ENCODE peak calls at places on chromosomes 11 and 22, in eight cellular contexts. One of them, this sample, is unnamed.

GRCh38 chr11:108793138-108793537 is 128.3 kb downstream of the DDX10 start:
- DNase-seq in thoracic aorta: no peak
- DNase-seq in nephron progenitor cell: no peak
- DNase-seq in brain microvascular endothelial cell: no peak
- DNase-seq in esophagus squamous epithelium: no peak
- DNase-seq in IMR-90: no peak
- DNase-seq in heart right ventricle: no peak
- DNase-seq in AG10803: no peak
- DNase-seq in this sample: no peak

GRCh38 chr11:10221342-10221741 is 72.7 kb downstream of the SBF2 start:
- DNase-seq in thoracic aorta: no peak
- DNase-seq in nephron progenitor cell: no peak
- DNase-seq in brain microvascular endothelial cell: no peak
- DNase-seq in esophagus squamous epithelium: no peak
- DNase-seq in IMR-90: no peak
- DNase-seq in heart right ventricle: no peak
- DNase-seq in AG10803: no peak
- DNase-seq in this sample: no peak

GRCh38 chr11:8382436-8383053 is 118.9 kb upstream of the LMO1 start:
- DNase-seq in thoracic aorta: no peak
- DNase-seq in nephron progenitor cell: no peak
- DNase-seq in brain microvascular endothelial cell: peak; percentile 43
- DNase-seq in esophagus squamous epithelium: no peak
- DNase-seq in IMR-90: peak; percentile 33
- DNase-seq in heart right ventricle: no peak
- DNase-seq in AG10803: peak; percentile 20
- DNase-seq in this sample: peak; percentile 35

GRCh38 chr22:20429254-20430100 is 8.1 kb downstream of the SCARF2 start:
- DNase-seq in thoracic aorta: no peak
- DNase-seq in nephron progenitor cell: peak; percentile 89
- DNase-seq in brain microvascular endothelial cell: no peak
- DNase-seq in esophagus squamous epithelium: no peak
- DNase-seq in IMR-90: no peak
- DNase-seq in heart right ventricle: peak; percentile 66
- DNase-seq in AG10803: no peak
- DNase-seq in this sample: no peak

GRCh38 chr11:117226388-117227385 is 5.2 kb downstream of the PCSK7 start:
- DNase-seq in thoracic aorta: no peak
- DNase-seq in nephron progenitor cell: peak; percentile 53
- DNase-seq in brain microvascular endothelial cell: no peak
- DNase-seq in esophagus squamous epithelium: no peak
- DNase-seq in IMR-90: peak; percentile 78
- DNase-seq in heart right ventricle: no peak
- DNase-seq in AG10803: peak; percentile 78
- DNase-seq in this sample: peak; percentile 68

GRCh38 chr11:57321996-57322880 is 2.5 kb downstream of the TNKS1BP1 start:
- DNase-seq in thoracic aorta: peak; percentile 89
- DNase-seq in nephron progenitor cell: peak; percentile 64
- DNase-seq in brain microvascular endothelial cell: peak; percentile 96
- DNase-seq in esophagus squamous epithelium: peak; percentile 30
- DNase-seq in IMR-90: peak; percentile 98
- DNase-seq in heart right ventricle: peak; percentile 87
- DNase-seq in AG10803: peak; percentile 99
- DNase-seq in this sample: peak; percentile 98

GRCh38 chr11:126039485-126040271 is 23.0 kb downstream of the CDON start:
- DNase-seq in thoracic aorta: no peak
- DNase-seq in nephron progenitor cell: no peak
- DNase-seq in brain microvascular endothelial cell: no peak
- DNase-seq in esophagus squamous epithelium: no peak
- DNase-seq in IMR-90: peak; percentile 5
- DNase-seq in heart right ventricle: no peak
- DNase-seq in AG10803: no peak
- DNase-seq in this sample: no peak

GRCh38 chr11:2586091-2586792 is 113.6 kb downstream of the KCNQ1OT1 start:
- DNase-seq in thoracic aorta: no peak
- DNase-seq in nephron progenitor cell: peak; percentile 81
- DNase-seq in brain microvascular endothelial cell: no peak
- DNase-seq in esophagus squamous epithelium: no peak
- DNase-seq in IMR-90: no peak
- DNase-seq in heart right ventricle: peak; percentile 8
- DNase-seq in AG10803: no peak
- DNase-seq in this sample: no peak

GRCh38 chr11:34192481-34193401 is 87.3 kb downstream of the NAT10 start:
- DNase-seq in thoracic aorta: peak; percentile 70
- DNase-seq in nephron progenitor cell: no peak
- DNase-seq in brain microvascular endothelial cell: peak; percentile 85
- DNase-seq in esophagus squamous epithelium: no peak
- DNase-seq in IMR-90: peak; percentile 93
- DNase-seq in heart right ventricle: peak; percentile 53
- DNase-seq in AG10803: peak; percentile 94
- DNase-seq in this sample: peak; percentile 97

GRCh38 chr11:29438815-29439214 is 578.0 kb downstream of the KCNA4 start:
- DNase-seq in thoracic aorta: no peak
- DNase-seq in nephron progenitor cell: no peak
- DNase-seq in brain microvascular endothelial cell: no peak
- DNase-seq in esophagus squamous epithelium: no peak
- DNase-seq in IMR-90: no peak
- DNase-seq in heart right ventricle: no peak
- DNase-seq in AG10803: no peak
- DNase-seq in this sample: no peak
- TF ChIP-seq CTCF in thoracic aorta: no peak
- TF ChIP-seq CTCF in nephron progenitor cell: no peak
- TF ChIP-seq CTCF in brain microvascular endothelial cell: no peak
- TF ChIP-seq CTCF in esophagus squamous epithelium: no peak
- TF ChIP-seq CTCF in IMR-90: no peak
- TF ChIP-seq CTCF in heart right ventricle: no peak
- TF ChIP-seq CTCF in AG10803: no peak
- TF ChIP-seq CTCF in this sample: no peak

DNA sequence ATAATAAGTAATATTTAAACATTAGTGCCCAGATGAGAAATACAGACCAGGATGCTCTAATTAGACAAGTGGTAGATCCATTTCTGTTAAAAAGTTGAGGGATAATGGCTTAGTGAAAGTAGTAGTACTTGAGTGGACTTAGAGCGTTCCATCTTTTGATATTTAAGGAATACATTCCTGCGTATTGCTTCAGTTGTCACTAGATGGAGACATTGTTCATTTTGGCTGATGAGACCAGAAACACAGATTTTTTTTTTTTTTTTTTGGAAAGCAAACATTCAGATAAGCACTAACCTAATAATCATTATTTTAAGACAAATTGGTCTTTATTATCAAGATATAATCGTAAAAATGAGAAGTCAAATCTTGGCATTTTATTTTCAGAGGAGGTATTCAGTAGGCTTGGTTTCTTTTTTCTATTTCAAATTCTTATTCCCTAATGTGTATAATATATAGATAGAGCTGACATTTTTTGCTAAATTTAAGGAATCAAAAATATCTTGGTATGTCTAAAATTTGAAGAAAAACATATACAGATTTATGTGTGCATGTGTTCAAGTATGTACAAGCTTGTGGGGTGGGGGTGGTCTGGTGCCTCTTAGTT is 92.9 kb downstream of the DYNC2H1 start:
- DNase-seq in thoracic aorta: no peak
- DNase-seq in nephron progenitor cell: no peak
- DNase-seq in brain microvascular endothelial cell: peak; percentile 22
- DNase-seq in esophagus squamous epithelium: no peak
- DNase-seq in IMR-90: peak; percentile 63
- DNase-seq in heart right ventricle: no peak
- DNase-seq in AG10803: peak; percentile 46
- DNase-seq in this sample: peak; percentile 23
- TF ChIP-seq CTCF in thoracic aorta: no peak
- TF ChIP-seq CTCF in nephron progenitor cell: peak; percentile 56
- TF ChIP-seq CTCF in brain microvascular endothelial cell: peak; percentile 59
- TF ChIP-seq CTCF in esophagus squamous epithelium: no peak
- TF ChIP-seq CTCF in IMR-90: peak; percentile 79
- TF ChIP-seq CTCF in heart right ventricle: peak; percentile 50
- TF ChIP-seq CTCF in AG10803: peak; percentile 85
- TF ChIP-seq CTCF in this sample: peak; percentile 82

GRCh38 chr11:120182357-120182756 is 28.5 kb upstream of the OAF start:
- DNase-seq in thoracic aorta: no peak
- DNase-seq in nephron progenitor cell: no peak
- DNase-seq in brain microvascular endothelial cell: no peak
- DNase-seq in esophagus squamous epithelium: no peak
- DNase-seq in IMR-90: no peak
- DNase-seq in heart right ventricle: no peak
- DNase-seq in AG10803: no peak
- DNase-seq in this sample: no peak

GRCh38 chr11:120179071-120179672 is 31.7 kb upstream of the OAF start:
- DNase-seq in thoracic aorta: no peak
- DNase-seq in nephron progenitor cell: no peak
- DNase-seq in brain microvascular endothelial cell: no peak
- DNase-seq in esophagus squamous epithelium: no peak
- DNase-seq in IMR-90: no peak
- DNase-seq in heart right ventricle: no peak
- DNase-seq in AG10803: no peak
- DNase-seq in this sample: no peak

GRCh38 chr11:120181446-120181992 is 29.3 kb upstream of the OAF start:
- DNase-seq in thoracic aorta: no peak
- DNase-seq in nephron progenitor cell: no peak
- DNase-seq in brain microvascular endothelial cell: no peak
- DNase-seq in esophagus squamous epithelium: no peak
- DNase-seq in IMR-90: no peak
- DNase-seq in heart right ventricle: no peak
- DNase-seq in AG10803: no peak
- DNase-seq in this sample: no peak

GRCh38 chr11:120182790-120183491 is 27.9 kb upstream of the OAF start:
- DNase-seq in thoracic aorta: no peak
- DNase-seq in nephron progenitor cell: peak; percentile 50
- DNase-seq in brain microvascular endothelial cell: no peak
- DNase-seq in esophagus squamous epithelium: no peak
- DNase-seq in IMR-90: no peak
- DNase-seq in heart right ventricle: peak; percentile 52
- DNase-seq in AG10803: no peak
- DNase-seq in this sample: no peak

DNA sequence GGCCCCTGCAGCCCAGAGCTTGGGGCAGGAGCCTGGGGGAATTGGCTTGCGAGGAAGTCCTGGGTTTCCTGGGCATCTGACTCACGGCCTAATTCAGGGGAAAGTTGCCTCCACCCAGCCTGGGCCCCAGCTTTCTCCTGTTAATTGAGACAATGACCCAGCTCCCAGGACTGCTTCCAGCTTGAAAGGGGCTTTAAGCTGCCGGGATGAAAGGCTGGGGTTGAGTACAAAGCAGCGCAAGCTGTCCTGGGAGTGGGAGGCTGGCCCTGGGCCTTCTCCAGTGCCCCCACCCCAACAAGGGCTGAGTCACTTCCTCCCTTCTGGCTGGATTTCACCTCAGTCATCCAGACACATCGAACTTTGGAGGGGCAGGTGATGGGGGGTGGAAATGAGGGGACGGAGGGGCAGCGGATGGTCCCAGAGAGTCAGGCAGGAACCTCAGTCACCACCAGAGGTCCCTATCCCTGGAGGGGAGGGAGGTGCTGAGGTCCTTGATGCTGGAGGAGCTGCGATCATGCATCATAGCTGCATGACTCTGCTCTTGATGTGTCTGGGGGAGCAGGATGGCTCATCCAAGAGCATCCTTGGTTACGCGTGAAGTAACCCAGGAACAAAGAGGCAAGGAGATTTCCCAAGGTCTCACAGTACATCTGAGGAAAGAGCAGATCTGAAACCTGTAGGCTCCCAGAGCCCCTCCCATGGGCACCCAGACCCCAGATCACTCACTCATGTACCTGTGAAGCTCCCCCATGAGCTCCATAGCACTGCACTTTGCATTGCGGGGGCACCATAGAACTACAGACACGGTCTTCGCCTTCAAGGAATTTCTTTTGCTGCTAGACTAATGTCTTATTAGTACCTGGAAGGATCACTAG is 30.0 kb upstream of the OAF start:
- DNase-seq in thoracic aorta: no peak
- DNase-seq in nephron progenitor cell: no peak
- DNase-seq in brain microvascular endothelial cell: peak; percentile 31
- DNase-seq in esophagus squamous epithelium: no peak
- DNase-seq in IMR-90: peak; percentile 90
- DNase-seq in heart right ventricle: no peak
- DNase-seq in AG10803: peak; percentile 31
- DNase-seq in this sample: peak; percentile 91
- TF ChIP-seq CTCF in thoracic aorta: no peak
- TF ChIP-seq CTCF in nephron progenitor cell: no peak
- TF ChIP-seq CTCF in brain microvascular endothelial cell: peak; percentile 69
- TF ChIP-seq CTCF in esophagus squamous epithelium: no peak
- TF ChIP-seq CTCF in IMR-90: peak; percentile 49
- TF ChIP-seq CTCF in heart right ventricle: peak; percentile 9
- TF ChIP-seq CTCF in AG10803: peak; percentile 15
- TF ChIP-seq CTCF in this sample: peak; percentile 79

GRCh38 chr11:118885319-118885718 is 1.6 kb downstream of the CXCR5 start:
- DNase-seq in thoracic aorta: no peak
- DNase-seq in nephron progenitor cell: peak; percentile 6
- DNase-seq in brain microvascular endothelial cell: no peak
- DNase-seq in esophagus squamous epithelium: no peak
- DNase-seq in IMR-90: no peak
- DNase-seq in heart right ventricle: no peak
- DNase-seq in AG10803: no peak
- DNase-seq in this sample: no peak

GRCh38 chr11:118883004-118883367 is 706 bp upstream of the CXCR5 start:
- DNase-seq in thoracic aorta: no peak
- DNase-seq in nephron progenitor cell: no peak
- DNase-seq in brain microvascular endothelial cell: no peak
- DNase-seq in esophagus squamous epithelium: no peak
- DNase-seq in IMR-90: no peak
- DNase-seq in heart right ventricle: no peak
- DNase-seq in AG10803: no peak
- DNase-seq in this sample: no peak

GRCh38 chr11:118884613-118885274 is 1.1 kb downstream of the CXCR5 start:
- DNase-seq in thoracic aorta: no peak
- DNase-seq in nephron progenitor cell: no peak
- DNase-seq in brain microvascular endothelial cell: no peak
- DNase-seq in esophagus squamous epithelium: no peak
- DNase-seq in IMR-90: no peak
- DNase-seq in heart right ventricle: no peak
- DNase-seq in AG10803: no peak
- DNase-seq in this sample: no peak

GRCh38 chr11:118882489-118882888 is 1.2 kb upstream of the CXCR5 start:
- DNase-seq in thoracic aorta: no peak
- DNase-seq in nephron progenitor cell: no peak
- DNase-seq in brain microvascular endothelial cell: no peak
- DNase-seq in esophagus squamous epithelium: no peak
- DNase-seq in IMR-90: no peak
- DNase-seq in heart right ventricle: no peak
- DNase-seq in AG10803: peak; percentile 24
- DNase-seq in this sample: no peak

DNA sequence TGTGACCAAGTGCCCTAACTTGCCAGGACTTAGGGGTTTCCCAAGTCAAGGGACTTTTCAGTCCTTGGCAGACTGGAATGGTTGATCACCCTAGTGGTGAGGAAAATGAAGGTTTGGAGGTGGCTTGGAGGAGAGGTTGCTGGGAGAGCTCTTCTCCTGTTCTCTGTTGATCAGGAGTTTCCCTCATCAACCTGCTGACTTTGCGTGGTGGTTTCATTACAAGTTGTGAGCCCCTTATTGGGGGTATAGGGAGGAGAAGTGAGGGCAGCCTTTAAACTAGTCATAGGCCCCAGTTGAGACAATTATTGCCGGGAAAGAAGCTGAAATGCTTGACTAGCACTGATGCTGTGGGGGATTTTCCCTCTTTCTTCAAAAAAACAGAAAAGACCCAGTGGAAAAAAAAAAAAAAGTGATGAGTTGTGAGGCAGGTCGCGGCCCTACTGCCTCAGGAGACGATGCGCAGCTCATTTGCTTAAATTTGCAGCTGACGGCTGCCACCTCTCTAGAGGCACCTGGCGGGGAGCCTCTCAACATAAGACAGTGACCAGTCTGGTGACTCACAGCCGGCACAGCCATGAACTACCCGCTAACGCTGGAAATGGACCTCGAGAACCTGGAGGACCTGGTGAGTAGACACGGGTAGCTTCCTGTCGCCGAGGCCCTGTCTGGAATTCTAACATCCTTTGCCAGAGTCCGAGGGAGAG is at the start of gene CXCR5:
- DNase-seq in thoracic aorta: no peak
- DNase-seq in nephron progenitor cell: no peak
- DNase-seq in brain microvascular endothelial cell: peak; percentile 26
- DNase-seq in esophagus squamous epithelium: no peak
- DNase-seq in IMR-90: peak; percentile 35
- DNase-seq in heart right ventricle: no peak
- DNase-seq in AG10803: no peak
- DNase-seq in this sample: no peak
- TF ChIP-seq CTCF in thoracic aorta: no peak
- TF ChIP-seq CTCF in nephron progenitor cell: no peak
- TF ChIP-seq CTCF in brain microvascular endothelial cell: peak; percentile 32
- TF ChIP-seq CTCF in esophagus squamous epithelium: no peak
- TF ChIP-seq CTCF in IMR-90: no peak
- TF ChIP-seq CTCF in heart right ventricle: no peak
- TF ChIP-seq CTCF in AG10803: no peak
- TF ChIP-seq CTCF in this sample: peak; percentile 25

This sample was measured in HFFc6.